ENCODE peak calls at places on chromosomes 7 and 10, in seven cellular contexts. U, V, X, S, D, P and J are unnamed samples.

GRCh38 chr7:32500922-32501341 is 5.6 kb downstream of the AVL9 start:
- DNase-seq in U (no peak), V (no peak), X (no peak), S (no peak), D (no peak), P (no peak), J (no peak)

GRCh38 chr7:53624391-53624790 is 589.0 kb downstream of the POM121L12 start:
- DNase-seq in U (no peak), V (no peak), X (no peak), S (no peak), D (no peak), P (no peak), J (no peak)

GRCh38 chr7:111294494-111294893 is 203.6 kb downstream of the LRRN3 start:
- DNase-seq in U (no peak), V (no peak), X (no peak), S (no peak), D (no peak), P (no peak), J (no peak)

GRCh38 chr7:45054442-45054841 is 34.3 kb downstream of the NACAD start:
- DNase-seq in U (no peak), V (no peak), X (no peak), S (no peak), D (no peak), P (no peak), J (no peak)

GRCh38 chr10:113648478-113648877 is 15.4 kb downstream of the NRAP start:
- DNase-seq in U (peak; percentile 64), V (no peak), X (no peak), S (no peak), D (no peak), P (no peak), J (no peak)

GRCh38 chr10:27614776-27615175 is 110.7 kb downstream of the RAB18 start:
- DNase-seq in U (no peak), V (no peak), X (no peak), S (no peak), D (no peak), P (no peak), J (no peak)

GRCh38 chr7:99193527-99194214 is 14.2 kb downstream of the KPNA7 start:
- DNase-seq in U (no peak), V (no peak), X (no peak), S (no peak), D (no peak), P (no peak), J (no peak)

GRCh38 chr7:51256916-51257315 is 59.7 kb downstream of the COBL start:
- DNase-seq in U (no peak), V (no peak), X (no peak), S (no peak), D (no peak), P (no peak), J (no peak)

GRCh38 chr10:132469197-132469942 is 68.2 kb upstream of the INPP5A start:
- DNase-seq in U (no peak), V (no peak), X (no peak), S (no peak), D (no peak), P (no peak), J (no peak)

GRCh38 chr10:18204050-18204449 is 63.8 kb downstream of the CACNB2 start:
- DNase-seq in U (no peak), V (no peak), X (no peak), S (no peak), D (no peak), P (no peak), J (no peak)

GRCh38 chr7:95527776-95528250 is 42.1 kb downstream of the ASB4 start:
- DNase-seq in U (no peak), V (no peak), X (no peak), S (no peak), D (no peak), P (no peak), J (no peak)

GRCh38 chr10:101006593-101007098 is 7.0 kb downstream of the LZTS2 start:
- DNase-seq in U (no peak), V (no peak), X (no peak), S (no peak), D (no peak), P (no peak), J (no peak)

GRCh38 chr10:20839141-20839540 is 58.0 kb downstream of the NEBL start:
- DNase-seq in U (no peak), V (no peak), X (no peak), S (no peak), D (no peak), P (no peak), J (no peak)

GRCh38 chr10:133327651-133328357 is 8.9 kb downstream of the CALY start:
- DNase-seq in U (no peak), V (no peak), X (no peak), S (no peak), D (no peak), P (no peak), J (no peak)